ENCODE peak calls at places on chromosomes 12 and 14, in seven cellular contexts. L is fibroblast of lung, T is AG04450, E is foreskin fibroblast, K is cardiac muscle cell, D is GM12865, J is Peyer's patch. O is an unnamed sample.

GRCh38 chr12:102567031-102567985 is 86.9 kb upstream of the IGF1 start:
- DNase-seq in L (peak), T (peak), E (peak), K (peak), D (no peak), J (no peak), O (peak)

GRCh38 chr12:39675263-39675662 is 55.7 kb upstream of the ABCD2 start:
- DNase-seq in L (no peak), T (no peak), E (no peak), K (no peak), D (no peak), J (no peak), O (no peak)

GRCh38 chr12:30923057-30923456 is 3.5 kb upstream of the TSPAN11 start:
- DNase-seq in L (no peak), T (no peak), E (no peak), K (no peak), D (no peak), J (no peak), O (no peak)

GRCh38 chr12:80412343-80412953 is 31.6 kb upstream of the PTPRQ start:
- DNase-seq in L (peak), T (peak), E (peak), K (peak), D (peak), J (no peak), O (peak)

GRCh38 chr12:67331123-67331522 is 62.0 kb downstream of the CAND1 start:
- DNase-seq in L (no peak), T (no peak), E (no peak), K (no peak), D (no peak), J (no peak), O (no peak)

GRCh38 chr12:13631873-13632272 is 349.5 kb downstream of the GRIN2B start:
- DNase-seq in L (no peak), T (no peak), E (no peak), K (no peak), D (no peak), J (no peak), O (no peak)

GRCh38 chr12:132328282-132329029 is 933 bp downstream of the GALNT9 start:
- DNase-seq in L (no peak), T (no peak), E (no peak), K (no peak), D (no peak), J (no peak), O (no peak)

GRCh38 chr12:94725375-94726168 is 75.2 kb upstream of the TMCC3 start:
- DNase-seq in L (peak), T (no peak), E (peak), K (peak), D (peak), J (no peak), O (peak)

GRCh38 chr12:104304261-104305004 is 894 bp downstream of the EID3 start:
- DNase-seq in L (no peak), T (no peak), E (no peak), K (peak), D (no peak), J (no peak), O (no peak)

GRCh38 chr12:131493068-131493826 is 217.6 kb upstream of the SFSWAP start:
- DNase-seq in L (no peak), T (no peak), E (no peak), K (no peak), D (no peak), J (no peak), O (no peak)

GRCh38 chr12:33795536-33795935 is 226.8 kb upstream of the ALG10 start:
- DNase-seq in L (no peak), T (no peak), E (no peak), K (no peak), D (no peak), J (no peak), O (no peak)

GRCh38 chr12:109994262-109995175 is 1.6 kb downstream of the GIT2 start:
- DNase-seq in L (no peak), T (no peak), E (no peak), K (peak), D (peak), J (no peak), O (no peak)

GRCh38 chr12:6888360-6888759 is 15.3 kb upstream of the SPSB2 start:
- DNase-seq in L (no peak), T (no peak), E (no peak), K (no peak), D (no peak), J (no peak), O (no peak)

GRCh38 chr12:95099270-95099790 is 25.9 kb upstream of the NR2C1 start:
- DNase-seq in L (no peak), T (no peak), E (no peak), K (no peak), D (no peak), J (no peak), O (no peak)

GRCh38 chr12:57236925-57237652 is 7.6 kb downstream of the SHMT2 start:
- DNase-seq in L (peak), T (no peak), E (peak), K (no peak), D (no peak), J (peak), O (no peak)

GRCh38 chr12:95204141-95204866 is 13.0 kb downstream of the FGD6 start:
- DNase-seq in L (peak), T (peak), E (peak), K (peak), D (peak), J (peak), O (peak)

GRCh38 chr14:74531467-74531866 is 37.9 kb downstream of the ISCA2 start:
- DNase-seq in L (peak), T (no peak), E (peak), K (peak), D (peak), J (no peak), O (peak)

GRCh38 chr14:92426237-92426636 is 87.3 kb upstream of the RIN3 start:
- DNase-seq in L (peak), T (no peak), E (peak), K (peak), D (no peak), J (no peak), O (peak)

GRCh38 chr12:56980268-56980667 is 22.9 kb upstream of the RDH16 start:
- DNase-seq in L (no peak), T (no peak), E (no peak), K (no peak), D (no peak), J (no peak), O (no peak)

GRCh38 chr12:74431821-74432220 is 105.8 kb upstream of the ATXN7L3B start:
- DNase-seq in L (no peak), T (no peak), E (no peak), K (no peak), D (no peak), J (no peak), O (no peak)

GRCh38 chr12:12812163-12812562 is 983 bp upstream of the DDX47 start:
- DNase-seq in L (no peak), T (no peak), E (no peak), K (no peak), D (no peak), J (no peak), O (no peak)

GRCh38 chr14:75050852-75051555 is at the start of gene MLH3:
- DNase-seq in L (peak), T (peak), E (peak), K (peak), D (peak), J (peak), O (peak)

GRCh38 chr12:69466867-69467266 is 3.3 kb upstream of the FRS2 start:
- DNase-seq in L (no peak), T (no peak), E (no peak), K (no peak), D (no peak), J (no peak), O (no peak)

GRCh38 chr12:19988918-19989317 is 379.4 kb upstream of the PDE3A start:
- DNase-seq in L (no peak), T (no peak), E (peak), K (no peak), D (no peak), J (no peak), O (no peak)

GRCh38 chr12:46342562-46343033 is 30.0 kb downstream of the SLC38A2 start:
- DNase-seq in L (peak), T (no peak), E (peak), K (peak), D (peak), J (no peak), O (peak)

GRCh38 chr14:21103710-21104447 is 3.0 kb downstream of the TMEM253 start:
- DNase-seq in L (peak), T (peak), E (peak), K (peak), D (peak), J (peak), O (peak)

GRCh38 chr14:65222434-65222833 is 120.1 kb upstream of the MAX start:
- DNase-seq in L (peak), T (no peak), E (peak), K (peak), D (peak), J (peak), O (peak)

GRCh38 chr12:115473257-115473956 is 789.4 kb upstream of the TBX3 start:
- DNase-seq in L (no peak), T (no peak), E (no peak), K (no peak), D (no peak), J (no peak), O (no peak)

GRCh38 chr14:47300801-47301200 is 374.6 kb downstream of the MDGA2 start:
- DNase-seq in L (no peak), T (no peak), E (no peak), K (no peak), D (no peak), J (no peak), O (peak)

GRCh38 chr14:77186911-77187648 is 5.5 kb downstream of the TMEM63C start:
- DNase-seq in L (no peak), T (no peak), E (no peak), K (peak), D (no peak), J (no peak), O (peak)

GRCh38 chr14:80447396-80447795 is 236.1 kb upstream of the DIO2 start:
- DNase-seq in L (no peak), T (no peak), E (peak), K (peak), D (no peak), J (no peak), O (peak)

GRCh38 chr14:63777024-63777423 is 49.2 kb upstream of the SGPP1 start:
- DNase-seq in L (peak), T (peak), E (peak), K (peak), D (no peak), J (no peak), O (peak)

GRCh38 chr14:93987815-93988476 is 9.2 kb upstream of the CCDC197 start:
- DNase-seq in L (no peak), T (no peak), E (no peak), K (no peak), D (no peak), J (no peak), O (no peak)

GRCh38 chr12:101372431-101372830 is 35.1 kb downstream of the ARL1 start:
- DNase-seq in L (no peak), T (no peak), E (no peak), K (no peak), D (no peak), J (no peak), O (no peak)

GRCh38 chr12:58405363-58405762 is 464.0 kb downstream of the ATP23 start:
- DNase-seq in L (no peak), T (no peak), E (no peak), K (no peak), D (no peak), J (no peak), O (no peak)

GRCh38 chr12:44015333-44015941 is 179.6 kb downstream of the TMEM117 start:
- DNase-seq in L (peak), T (peak), E (peak), K (peak), D (peak), J (no peak), O (peak)
- TF ChIP-seq CTCF in L (peak), T (peak), E (peak), K (peak), D (peak), J (peak), O (peak)

GRCh38 chr12:120102189-120103043 is 14.1 kb downstream of the RAB35 start:
- DNase-seq in L (no peak), T (no peak), E (no peak), K (no peak), D (no peak), J (no peak), O (no peak)

GRCh38 chr12:120100630-120101029 is 15.9 kb downstream of the RAB35 start:
- DNase-seq in L (peak), T (no peak), E (peak), K (peak), D (no peak), J (no peak), O (no peak)

GRCh38 chr12:120103044-120103338 is 13.6 kb downstream of the RAB35 start:
- DNase-seq in L (no peak), T (no peak), E (no peak), K (no peak), D (no peak), J (no peak), O (no peak)

GRCh38 chr12:120101182-120101581 is 15.4 kb downstream of the RAB35 start:
- DNase-seq in L (peak), T (no peak), E (peak), K (no peak), D (peak), J (no peak), O (no peak)

GRCh38 chr12:120101617-120102016 is 14.9 kb downstream of the RAB35 start:
- DNase-seq in L (no peak), T (no peak), E (no peak), K (no peak), D (no peak), J (no peak), O (no peak)
- H3K4me3 ChIP-seq in L (no peak), T (no peak), E (no peak), K (no peak), D (peak), J (no peak), O (no peak)

DNA sequence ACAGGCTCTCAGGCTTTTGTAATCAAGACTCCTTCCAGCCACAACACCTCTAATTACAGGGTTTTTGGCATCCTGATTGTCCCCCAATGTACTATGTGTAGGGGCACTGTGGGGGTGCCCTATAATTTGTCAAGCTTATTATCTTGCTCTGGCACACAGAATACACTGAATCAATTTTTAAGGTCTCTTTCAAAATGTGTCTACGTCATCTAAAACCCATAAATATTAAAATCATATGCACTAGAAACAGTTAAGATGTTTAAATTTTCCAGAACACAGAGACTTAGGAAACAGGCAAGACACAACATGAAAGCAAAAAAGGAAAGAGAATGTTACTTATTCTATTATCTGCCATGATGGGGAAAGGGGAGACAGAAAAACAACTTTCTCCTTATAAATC is 665.7 kb downstream of the NRXN3 start:
- DNase-seq in L (no peak), T (no peak), E (no peak), K (no peak), D (no peak), J (no peak), O (no peak)
- TF ChIP-seq CTCF in L (no peak), T (no peak), E (no peak), K (no peak), D (no peak), J (no peak), O (no peak)

DNA sequence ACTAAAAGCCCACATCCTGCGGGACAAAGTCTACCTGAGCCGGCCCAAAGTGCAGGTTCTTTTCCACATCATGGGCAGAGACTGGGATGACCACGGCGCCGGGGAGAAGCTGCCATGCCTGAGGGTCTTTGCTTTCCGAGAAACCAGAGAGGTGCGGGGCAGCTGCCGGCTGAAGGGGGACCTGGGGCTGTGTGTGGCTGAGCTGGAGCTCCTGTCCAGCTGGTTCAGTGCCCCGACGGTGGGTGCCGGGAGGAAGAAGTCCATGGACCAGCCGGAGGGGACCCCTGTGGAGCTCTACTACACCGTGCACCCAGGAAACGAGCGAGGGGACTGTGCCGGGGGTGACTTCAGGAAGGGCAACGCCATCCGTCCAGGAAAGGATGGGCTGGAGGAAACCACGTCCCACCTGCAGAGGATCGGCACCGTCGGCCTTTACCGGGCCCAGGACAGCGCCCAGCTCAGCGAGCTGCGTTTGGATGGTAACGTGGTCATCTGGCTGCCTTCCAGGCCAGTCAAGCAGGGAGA is 148.1 kb downstream of the TMEM132C start:
- DNase-seq in L (no peak), T (no peak), E (no peak), K (no peak), D (no peak), J (no peak), O (no peak)
- H3K4me3 ChIP-seq in L (no peak), T (no peak), E (no peak), K (no peak), D (no peak), J (no peak), O (no peak)

GRCh38 chr12:42291680-42292079 is 34.2 kb downstream of the ZCRB1 start:
- DNase-seq in L (no peak), T (no peak), E (no peak), K (no peak), D (no peak), J (no peak), O (no peak)

GRCh38 chr12:42299392-42300308 is 26.2 kb downstream of the ZCRB1 start:
- DNase-seq in L (peak), T (peak), E (peak), K (peak), D (peak), J (no peak), O (peak)

GRCh38 chr12:42298887-42299286 is 27.0 kb downstream of the ZCRB1 start:
- DNase-seq in L (no peak), T (no peak), E (no peak), K (no peak), D (peak), J (no peak), O (no peak)

GRCh38 chr12:42296503-42297109 is 29.3 kb downstream of the ZCRB1 start:
- DNase-seq in L (peak), T (no peak), E (peak), K (peak), D (peak), J (no peak), O (peak)
- TF ChIP-seq CTCF in L (peak), T (peak), E (peak), K (peak), D (peak), J (no peak), O (peak)

DNA sequence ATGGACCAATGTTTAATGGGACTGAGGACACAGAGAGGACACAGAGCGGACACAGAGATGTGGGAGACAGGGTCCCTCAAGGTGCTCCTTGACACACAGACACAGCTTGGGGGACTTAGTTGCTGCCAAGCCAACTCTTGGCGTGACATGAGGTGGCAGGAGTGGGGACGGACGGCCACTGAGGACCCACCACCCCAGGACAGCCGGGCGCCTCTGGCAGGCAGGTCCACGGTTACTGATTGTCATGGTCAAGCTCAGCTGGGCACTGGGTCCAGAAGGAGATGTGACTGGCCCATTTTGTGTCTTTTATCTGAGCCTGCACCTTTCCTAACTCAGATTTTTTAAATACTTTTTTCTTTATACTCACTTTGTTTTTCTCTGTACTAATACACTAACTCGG is 15.7 kb upstream of the PWP1 start:
- DNase-seq in L (no peak), T (no peak), E (no peak), K (no peak), D (no peak), J (no peak), O (no peak)
- H3K4me3 ChIP-seq in L (no peak), T (no peak), E (no peak), K (no peak), D (no peak), J (no peak), O (no peak)